ENCODE peak calls at places on chromosomes 13 and 19, in ten cellular contexts. F is type B pancreatic cell, M is WTC11, U is left lung, N is heart left ventricle, L is Peyer's patch, A is PC-9, B is ascending aorta, E is GM12865, C is neural crest cell. W is an unnamed sample.

GRCh38 chr19:43759515-43759914 is 4.8 kb upstream of the SMG9 start:
- DNase-seq in E (peak), B (no peak), F (no peak), M (no peak), N (no peak), L (no peak), C (no peak), A (no peak), U (no peak), W (no peak)

GRCh38 chr13:79406597-79406908 is 498 bp upstream of the RBM26 start:
- DNase-seq in U (no peak), B (no peak), E (no peak), L (no peak), M (no peak), F (no peak), N (no peak), A (no peak), C (no peak), W (no peak)

GRCh38 chr19:8252922-8253589 is 43.9 kb downstream of the CERS4 start:
- DNase-seq in M (peak), B (peak), F (peak), U (peak), C (peak), A (peak), E (peak), N (peak), L (peak), W (peak)

GRCh38 chr13:49040872-49041271 is 65.2 kb downstream of the FNDC3A start:
- DNase-seq in B (no peak), L (no peak), N (no peak), U (no peak), E (no peak), A (no peak), C (no peak), F (no peak), M (no peak), W (no peak)

GRCh38 chr19:3062165-3063105 is at the start of gene TLE5:
- DNase-seq in M (no peak), U (peak), A (no peak), E (peak), B (peak), N (peak), F (no peak), C (no peak), L (peak), W (no peak)

GRCh38 chr13:97030705-97031452 is 36.6 kb upstream of the OXGR1 start:
- DNase-seq in A (peak), N (no peak), E (peak), M (no peak), B (no peak), F (no peak), U (no peak), L (no peak), C (no peak), W (no peak)

GRCh38 chr19:33794578-33795369 is 1.9 kb upstream of the KCTD15 start:
- DNase-seq in U (no peak), N (no peak), M (peak), E (no peak), B (no peak), L (no peak), F (no peak), A (no peak), C (no peak), W (no peak)

GRCh38 chr19:42290523-42291436 is 11.2 kb upstream of the PRR19 start:
- DNase-seq in U (no peak), F (no peak), M (no peak), C (peak), A (no peak), B (peak), L (peak), E (peak), N (no peak), W (no peak)

GRCh38 chr13:25172303-25172630 is 179 bp upstream of the AMER2 start:
- DNase-seq in L (no peak), U (no peak), B (no peak), N (no peak), E (no peak), C (no peak), F (no peak), A (no peak), M (no peak), W (no peak)

GRCh38 chr19:38264486-38265212 is at the start of gene SPINT2:
- DNase-seq in N (no peak), L (no peak), A (no peak), U (peak), B (no peak), F (peak), C (peak), E (no peak), M (peak), W (no peak)

GRCh38 chr19:39307233-39307821 is 11.1 kb downstream of the IFNL1 start:
- DNase-seq in C (no peak), N (no peak), A (no peak), B (no peak), L (no peak), E (no peak), M (peak), F (no peak), U (no peak), W (no peak)

GRCh38 chr19:51131780-51132680 is 7.3 kb downstream of the SIGLEC9 start:
- DNase-seq in B (peak), M (no peak), E (no peak), L (peak), A (no peak), C (no peak), U (peak), N (peak), F (no peak), W (no peak)

GRCh38 chr19:16435999-16436650 is 35.6 kb downstream of the EPS15L1 start:
- DNase-seq in M (no peak), L (no peak), C (no peak), A (no peak), E (peak), B (no peak), N (no peak), F (no peak), U (no peak), W (no peak)

GRCh38 chr13:105410602-105411001 is 1124.9 kb downstream of the EFNB2 start:
- DNase-seq in L (no peak), F (no peak), N (peak), A (peak), B (no peak), M (peak), U (peak), C (peak), E (peak), W (no peak)

GRCh38 chr19:28324275-28325060 is 888.5 kb downstream of the UQCRFS1 start:
- DNase-seq in M (no peak), F (no peak), N (no peak), B (no peak), E (no peak), U (no peak), C (no peak), L (no peak), A (no peak), W (no peak)
- TF ChIP-seq CTCF in M (no peak), F (peak), N (no peak), B (no peak), E (peak), U (no peak), C (peak), L (no peak), A (no peak), W (no peak)

DNA sequence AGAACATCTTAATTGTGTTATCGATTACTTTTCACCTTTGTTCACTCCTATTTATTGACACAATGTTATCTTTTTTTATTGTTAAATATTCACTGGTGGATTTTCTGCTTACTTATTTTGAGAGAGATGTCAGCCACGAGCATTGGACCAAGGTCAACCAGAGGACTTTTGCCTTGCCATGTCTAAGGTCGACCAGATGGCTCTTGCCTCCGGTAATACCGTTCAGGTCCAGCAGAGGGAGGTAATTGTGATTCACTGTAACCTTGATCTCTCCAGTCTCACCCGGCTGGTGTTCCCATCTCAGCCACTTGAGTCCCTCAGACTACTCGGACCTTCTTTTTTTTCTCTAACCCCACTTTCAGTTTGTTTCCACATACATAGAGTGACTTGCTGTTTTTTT is 1438.1 kb downstream of the UQCRFS1 start:
- DNase-seq in C (no peak), B (no peak), E (peak), M (peak), U (no peak), L (no peak), F (peak), N (no peak), A (no peak), W (no peak)
- TF ChIP-seq CTCF in C (no peak), B (no peak), E (peak), M (peak), U (no peak), L (no peak), F (peak), N (peak), A (peak), W (no peak)

GRCh38 chr19:6425732-6426686 is 1.4 kb upstream of the KHSRP start:
- DNase-seq in F (no peak), E (no peak), N (no peak), B (no peak), C (no peak), U (no peak), L (no peak), M (no peak), A (no peak), W (no peak)
- TF ChIP-seq CTCF in F (peak), E (no peak), N (no peak), B (no peak), C (peak), U (no peak), L (peak), M (no peak), A (no peak), W (no peak)

DNA sequence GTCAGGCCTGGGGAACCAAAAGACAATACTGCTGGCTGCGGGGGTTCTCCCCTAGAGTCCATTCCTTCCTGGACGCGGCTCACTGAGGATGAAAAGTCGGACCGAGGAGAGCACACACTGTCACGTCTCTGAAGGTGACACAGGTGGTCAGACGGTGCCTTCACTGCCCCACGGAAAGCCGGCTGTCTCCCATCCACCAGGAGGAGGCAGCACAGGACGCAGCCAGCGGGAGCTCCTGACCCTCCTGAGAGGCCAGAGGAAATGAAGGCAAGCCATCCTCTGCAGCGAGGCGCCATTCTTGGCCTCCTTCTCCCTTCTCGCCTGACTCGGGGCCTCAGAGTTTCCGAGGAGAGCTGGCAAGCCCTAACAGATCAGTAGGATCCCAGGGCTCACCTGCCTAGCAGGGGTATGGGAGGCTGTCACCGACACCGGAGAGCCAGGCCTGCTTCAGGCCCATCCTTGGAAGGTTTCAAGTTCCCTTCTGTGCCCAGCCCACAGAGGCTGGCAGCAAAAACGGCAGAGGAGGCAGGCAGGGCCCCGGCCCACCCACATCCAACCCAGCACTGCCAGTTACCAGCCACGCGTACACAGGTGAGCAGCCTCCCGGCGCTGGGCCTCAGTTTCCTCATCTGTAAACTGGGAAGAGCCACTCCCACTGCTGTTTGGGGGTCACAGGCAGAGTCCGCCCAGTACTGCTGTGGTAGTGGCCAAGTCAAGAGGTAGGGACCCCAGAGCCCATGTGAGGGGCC is 4.5 kb downstream of the REXO1 start:
- DNase-seq in E (no peak), B (no peak), A (no peak), U (no peak), C (no peak), F (no peak), M (no peak), L (no peak), N (no peak), W (no peak)
- TF ChIP-seq CTCF in E (no peak), B (no peak), A (no peak), U (no peak), C (peak), F (peak), M (no peak), L (no peak), N (no peak), W (no peak)

GRCh38 chr13:42216422-42216735 is 55.6 kb upstream of the AKAP11 start:
- DNase-seq in N (no peak), C (no peak), B (no peak), E (no peak), F (no peak), A (no peak), U (no peak), L (no peak), M (no peak), W (no peak)
- TF ChIP-seq CTCF in N (no peak), C (no peak), B (no peak), E (no peak), F (peak), A (no peak), U (peak), L (no peak), M (no peak), W (no peak)

GRCh38 chr19:12937243-12938053 is 961 bp upstream of the CALR start:
- DNase-seq in A (peak), F (no peak), L (peak), B (no peak), C (peak), N (no peak), E (peak), U (peak), M (peak), W (no peak)
- TF ChIP-seq CTCF in A (no peak), F (no peak), L (no peak), B (no peak), C (no peak), N (no peak), E (no peak), U (no peak), M (no peak), W (no peak)

DNA sequence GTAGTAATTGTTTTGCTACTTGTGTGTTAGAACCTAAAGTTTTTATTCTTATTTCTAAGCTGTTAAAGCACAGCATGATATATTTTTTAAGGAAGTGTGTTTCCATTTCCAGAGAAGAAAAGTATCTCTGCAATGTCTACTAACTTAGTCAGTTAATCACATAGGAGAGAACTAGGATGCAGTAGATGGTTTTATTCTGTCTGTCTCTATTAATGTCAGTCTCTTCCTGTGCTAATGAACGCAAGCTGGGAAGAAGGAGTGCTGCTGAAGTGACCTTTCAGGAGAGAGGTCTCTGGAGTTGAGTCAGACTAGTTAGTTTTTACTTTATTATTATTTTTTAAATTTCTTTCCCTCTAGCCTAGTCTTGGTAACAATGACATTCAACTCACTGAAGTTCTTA is 119.8 kb upstream of the MAB21L1 start:
- DNase-seq in M (no peak), N (no peak), L (no peak), U (no peak), C (no peak), A (no peak), E (no peak), B (no peak), F (no peak), W (no peak)
- TF ChIP-seq CTCF in M (no peak), N (no peak), L (no peak), U (no peak), C (no peak), A (no peak), E (no peak), B (no peak), F (no peak), W (no peak)

GRCh38 chr13:100828226-100828625 is 153.6 kb upstream of the TMTC4 start:
- DNase-seq in U (no peak), C (no peak), A (no peak), F (no peak), B (no peak), E (no peak), M (no peak), L (no peak), N (no peak), W (no peak)
- TF ChIP-seq CTCF in U (no peak), C (peak), A (no peak), F (peak), B (no peak), E (no peak), M (no peak), L (no peak), N (no peak), W (no peak)